ENCODE peak calls at places on chromosomes 3 and 15, in five cellular contexts. Q is right atrium auricular region; U is CD4-positive, alpha-beta T cell; M is mucosa of descending colon; F is heart left ventricle. C is an unnamed sample.

GRCh38 chr15:100733786-100734185 is 131.4 kb downstream of the ASB7 start:
- DNase-seq in Q (no peak), M (no peak), F (no peak), U (no peak), C (no peak)

GRCh38 chr15:48515497-48515896 is 130.0 kb downstream of the FBN1 start:
- DNase-seq in F (no peak), U (no peak), M (no peak), Q (no peak), C (no peak)

GRCh38 chr3:15979490-15979889 is 181.7 kb upstream of the ANKRD28 start:
- DNase-seq in M (no peak), U (no peak), Q (no peak), F (no peak), C (no peak)

GRCh38 chr3:23611737-23612295 is 193.9 kb upstream of the UBE2E1 start:
- DNase-seq in F (peak), U (no peak), M (peak), Q (no peak), C (no peak)

GRCh38 chr3:173750095-173750494 is 352.6 kb downstream of the NLGN1 start:
- DNase-seq in F (no peak), U (no peak), Q (no peak), M (no peak), C (no peak)

GRCh38 chr15:94411279-94411678 is 179.9 kb downstream of the MCTP2 start:
- DNase-seq in M (no peak), U (no peak), Q (no peak), F (no peak), C (no peak)

GRCh38 chr3:177624523-177625495 is 427.5 kb upstream of the TBL1XR1 start:
- DNase-seq in Q (no peak), F (no peak), M (no peak), U (no peak), C (no peak)

GRCh38 chr15:71549697-71550096 is 260.7 kb upstream of the NR2E3 start:
- DNase-seq in F (peak), M (no peak), Q (no peak), U (no peak), C (no peak)

GRCh38 chr3:21942328-21942727 is 191.3 kb upstream of the ZNF385D start:
- DNase-seq in Q (no peak), U (no peak), F (peak), M (no peak), C (no peak)

GRCh38 chr3:120908803-120909601 is 997 bp downstream of the STXBP5L start:
- DNase-seq in Q (no peak), U (no peak), M (peak), F (no peak), C (no peak)

GRCh38 chr15:45449878-45450277 is 71.5 kb upstream of the GATM start:
- DNase-seq in U (no peak), F (no peak), M (peak), Q (no peak), C (no peak)

GRCh38 chr3:102530443-102531195 is 95.8 kb downstream of the ZPLD1 start:
- DNase-seq in F (no peak), Q (no peak), M (no peak), U (no peak), C (no peak)

GRCh38 chr3:112131111-112131510 is 1.9 kb downstream of the GCSAM start:
- DNase-seq in M (no peak), U (no peak), F (no peak), Q (no peak), C (no peak)

GRCh38 chr15:85762039-85762755 is 32.5 kb downstream of the KLHL25 start:
- DNase-seq in F (no peak), U (no peak), M (peak), Q (no peak), C (no peak)

GRCh38 chr3:184711366-184712247 is at the start of gene MAGEF1:
- DNase-seq in U (peak), M (peak), Q (peak), F (peak), C (peak)
- TF ChIP-seq CTCF in U (no peak), M (no peak), Q (no peak), F (no peak), C (no peak)

DNA sequence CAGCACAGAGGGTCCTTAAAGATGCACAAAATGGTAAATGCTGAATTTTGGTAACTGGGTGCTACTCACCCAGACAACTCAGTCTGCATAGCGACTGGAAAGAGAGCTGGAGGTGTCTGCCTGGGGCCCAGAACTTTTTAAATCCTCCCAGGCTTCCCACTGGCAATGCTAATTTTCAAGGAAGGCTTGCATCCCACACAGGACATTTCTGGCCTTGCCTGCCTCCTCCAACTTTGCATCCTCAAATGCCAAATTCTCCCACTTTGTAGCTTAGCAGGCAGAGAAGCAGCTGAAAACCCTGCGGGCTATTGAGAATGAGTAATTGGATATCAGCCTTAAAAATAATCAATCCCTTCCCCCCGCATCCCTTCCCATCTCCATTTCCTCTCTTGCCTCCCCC is 656.6 kb upstream of the ADAMTS9 start:
- DNase-seq in M (no peak), U (no peak), Q (no peak), F (no peak), C (no peak)
- TF ChIP-seq CTCF in M (no peak), U (no peak), Q (no peak), F (no peak), C (no peak)

GRCh38 chr3:134374791-134375541 is 719 bp upstream of the AMOTL2 start:
- DNase-seq in M (peak), U (no peak), Q (peak), F (peak), C (peak)
- TF ChIP-seq CTCF in M (no peak), U (no peak), Q (no peak), F (no peak), C (no peak)

DNA sequence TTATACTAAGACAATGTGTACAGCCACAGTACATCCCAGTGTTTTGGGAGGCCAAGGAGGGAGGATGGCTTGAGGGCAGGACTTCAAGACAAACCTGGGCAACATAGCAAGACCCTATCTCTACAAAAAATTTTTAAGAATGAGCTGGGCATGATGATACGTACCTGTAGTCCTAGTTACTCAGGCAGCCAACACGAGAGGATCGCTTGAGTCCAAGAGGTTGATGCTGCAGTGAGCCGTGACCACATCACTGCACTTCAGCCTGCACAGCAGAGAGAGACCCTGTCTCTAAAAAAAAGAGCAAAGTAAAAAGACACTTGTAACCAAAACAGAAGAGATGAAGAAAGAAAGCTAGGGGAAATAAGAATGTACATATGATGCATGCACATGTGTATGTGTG is 38.5 kb downstream of the HES1 start:
- DNase-seq in M (no peak), F (no peak), Q (no peak), U (no peak), C (no peak)
- TF ChIP-seq CTCF in M (no peak), F (no peak), Q (no peak), U (no peak), C (no peak)

GRCh38 chr3:170062769-170063168 is 25.0 kb downstream of the GPR160 start:
- DNase-seq in U (no peak), M (no peak), Q (no peak), F (no peak), C (no peak)
- TF ChIP-seq CTCF in U (no peak), M (no peak), Q (no peak), F (no peak), C (no peak)

DNA sequence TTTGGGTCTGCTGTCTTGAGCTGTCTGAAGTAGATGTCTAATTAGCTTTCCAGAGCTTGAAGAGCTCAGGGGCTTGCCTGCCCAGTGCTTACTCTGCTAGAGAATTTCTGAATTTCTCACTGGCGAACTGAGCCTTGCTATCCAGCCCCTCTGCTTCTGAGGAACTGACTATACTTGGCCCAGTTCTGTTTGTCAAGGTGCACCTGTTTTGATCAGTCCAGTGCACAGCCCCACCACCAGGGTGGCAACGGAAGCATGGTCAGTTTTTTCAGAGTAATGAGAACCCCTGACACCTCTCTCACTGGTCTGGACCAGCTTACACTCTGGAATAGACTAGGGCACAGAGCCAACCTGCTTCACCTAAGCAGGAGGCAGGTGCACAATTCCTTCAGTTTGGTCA is 25.2 kb downstream of the ITGB5 start:
- DNase-seq in M (no peak), U (no peak), Q (no peak), F (no peak), C (no peak)
- TF ChIP-seq CTCF in M (no peak), U (no peak), Q (no peak), F (no peak), C (no peak)

DNA sequence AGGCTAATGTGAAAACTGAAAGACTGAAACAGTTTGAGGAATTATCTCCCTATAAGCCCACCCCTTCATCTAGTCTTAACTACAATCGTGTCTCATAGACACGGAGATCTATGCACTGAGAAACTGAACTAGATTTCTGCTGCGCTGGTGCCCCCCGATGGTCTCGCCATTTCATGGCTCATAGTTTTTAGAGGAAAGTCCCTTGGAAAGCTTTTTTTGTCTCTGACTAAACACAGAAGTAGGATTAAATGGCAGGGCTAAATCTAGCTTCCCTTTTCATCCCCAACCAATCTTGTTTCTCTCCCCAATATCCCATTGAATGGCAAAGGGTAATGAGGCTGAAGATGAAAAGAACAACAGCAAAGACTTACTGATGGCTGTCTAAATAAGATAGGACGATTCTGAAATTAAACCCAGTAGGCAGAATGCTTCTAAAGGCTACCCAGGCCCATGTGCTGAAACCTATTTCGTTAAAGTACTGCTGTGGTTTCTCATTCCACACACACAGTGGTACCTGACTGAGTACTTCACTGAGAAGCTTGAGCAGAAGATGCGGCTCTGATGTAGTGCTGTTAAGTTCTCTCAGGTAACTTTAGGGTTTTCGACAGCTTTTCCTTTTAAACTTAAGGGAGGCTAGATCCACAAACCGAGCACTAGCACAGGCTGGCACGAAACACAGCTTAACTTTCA is 142.7 kb downstream of the GADL1 start:
- DNase-seq in M (no peak), U (peak), F (peak), Q (no peak), C (no peak)
- TF ChIP-seq CTCF in M (no peak), U (peak), F (peak), Q (peak), C (no peak)

DNA sequence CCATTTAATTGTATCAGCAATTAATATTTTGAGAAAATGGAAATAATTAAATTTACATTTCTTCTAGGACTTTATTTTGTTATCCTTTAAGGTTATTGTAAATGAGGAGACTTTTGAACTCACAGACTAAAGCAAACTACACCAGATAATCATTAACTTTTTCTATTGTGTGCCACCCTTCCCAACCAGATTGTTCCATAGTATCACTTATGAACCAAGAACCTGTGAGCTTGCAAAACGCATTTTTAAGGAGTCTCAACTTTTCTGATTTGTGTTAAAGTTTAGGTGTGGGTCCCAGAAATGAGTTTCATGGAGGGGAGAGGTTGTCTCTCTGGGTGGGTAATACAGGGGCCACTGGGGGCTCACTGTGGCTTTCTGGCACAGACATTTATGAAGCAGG is 75.7 kb downstream of the IGF1R start:
- DNase-seq in U (no peak), Q (no peak), M (no peak), F (no peak), C (no peak)
- TF ChIP-seq CTCF in U (no peak), Q (no peak), M (no peak), F (no peak), C (no peak)

DNA sequence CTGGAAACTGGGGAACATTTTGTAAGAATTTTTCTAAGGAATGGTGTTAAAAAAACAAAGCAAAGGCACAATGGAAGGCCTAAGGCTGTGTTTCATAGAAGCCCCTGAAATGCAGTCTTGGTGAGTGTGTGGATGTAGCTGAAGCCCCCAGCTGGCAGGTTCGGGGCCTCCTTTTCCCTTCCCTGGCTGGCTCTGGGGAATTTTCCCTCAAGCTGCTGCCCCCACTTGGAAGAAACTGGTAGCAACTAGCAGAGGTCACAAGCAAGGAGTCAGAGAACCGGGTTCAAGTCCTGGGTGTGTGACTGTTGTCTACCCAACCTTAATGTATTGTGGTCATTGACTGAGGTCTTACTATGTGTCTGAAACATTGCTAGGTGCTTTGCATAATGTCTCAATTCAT is 85.3 kb upstream of the MYZAP start:
- DNase-seq in U (no peak), F (no peak), M (no peak), Q (no peak), C (no peak)
- TF ChIP-seq CTCF in U (no peak), F (peak), M (no peak), Q (no peak), C (no peak)

GRCh38 chr3:159982442-159982841 is 6.2 kb upstream of the IL12A start:
- DNase-seq in Q (no peak), M (no peak), F (no peak), U (no peak), C (no peak)

GRCh38 chr3:159978353-159978752 is 10.3 kb upstream of the IL12A start:
- DNase-seq in F (peak), Q (no peak), U (no peak), M (no peak), C (no peak)

GRCh38 chr3:159977295-159977694 is 11.3 kb upstream of the IL12A start:
- DNase-seq in M (no peak), U (no peak), Q (no peak), F (no peak), C (no peak)

DNA sequence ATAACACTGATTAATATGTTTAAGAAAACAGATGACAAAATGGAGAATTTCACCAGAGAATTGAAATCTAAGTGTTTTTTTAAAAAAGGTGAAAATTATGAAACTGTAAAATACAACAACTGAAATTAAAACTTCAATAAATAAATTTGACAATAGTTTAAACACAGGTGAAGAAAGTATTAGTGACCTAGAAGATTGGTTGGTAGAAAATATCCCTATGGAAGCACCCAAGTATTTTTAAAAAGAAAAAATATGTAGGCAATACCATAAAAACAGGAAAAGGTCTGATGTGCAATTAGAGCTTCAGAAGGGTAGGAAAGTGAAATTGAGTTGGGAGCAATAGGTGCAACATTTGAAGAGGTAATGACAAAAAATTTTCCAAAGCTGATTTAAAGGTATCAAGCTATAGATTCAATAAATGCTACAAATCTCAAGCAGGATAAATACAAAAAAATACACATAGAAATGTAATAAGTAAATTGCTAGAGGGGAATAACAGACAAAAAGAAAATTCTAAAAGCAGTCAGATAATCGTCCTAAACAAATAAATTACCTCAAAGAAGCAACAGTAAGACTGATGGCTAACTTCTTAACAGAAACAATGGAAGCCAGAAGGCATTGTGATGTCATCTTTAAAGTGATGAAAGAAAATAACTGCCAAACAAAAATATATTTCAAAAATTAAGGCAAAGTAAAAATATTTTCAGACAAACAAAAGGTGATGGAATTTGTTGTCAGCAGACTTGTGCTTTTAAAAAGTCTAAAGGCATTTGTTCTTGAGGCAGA is 9.5 kb upstream of the IL12A start:
- DNase-seq in U (no peak), Q (no peak), M (no peak), F (no peak), C (no peak)
- TF ChIP-seq CTCF in U (no peak), Q (no peak), M (no peak), F (no peak), C (no peak)

C was measured in coronary artery.